ENCODE peak calls at places on chromosomes 13 and 19, in nine cellular contexts. L is heart left ventricle; C is GM23338; E is stimulated activated CD4-positive, alpha-beta T cell treated with anti-CD3 and anti-CD28 coated beads, Interleukin-15, amount 100 ng/mL, for 48 hours; F is stimulated activated CD8-positive, alpha-beta memory T cell treated with anti-CD3 and anti-CD28 coated beads, Interleukin-7, amount 100 ng/mL, for 1 hour; J is GM03348; O is choroid plexus epithelial cell; P is DMS153; A is fibroblast of mammary gland. Q is an unnamed sample.

GRCh38 chr19:49639401-49640112 is 386 bp downstream of the RRAS start:
- DNase-seq in L (no peak), C (peak; percentile 21), E (no peak), F (no peak), J (no peak), O (no peak), P (no peak), A (no peak), Q (peak; percentile 23)

GRCh38 chr19:17202249-17202648 is 12.9 kb upstream of the USE1 start:
- DNase-seq in L (no peak), C (peak; percentile 52), E (peak; percentile 33), F (no peak), J (no peak), O (no peak), P (no peak), A (peak; percentile 24), Q (no peak)

GRCh38 chr13:51412431-51412830 is 40.4 kb downstream of the INTS6 start:
- DNase-seq in L (no peak), C (no peak), E (no peak), F (no peak), J (no peak), O (no peak), P (peak; percentile 23), A (no peak), Q (no peak)

GRCh38 chr19:1690570-1691307 is 38.3 kb upstream of the TCF3 start:
- DNase-seq in L (no peak), C (peak; percentile 90), E (peak; percentile 62), F (no peak), J (peak; percentile 67), O (peak; percentile 33), P (no peak), A (peak; percentile 20), Q (no peak)

GRCh38 chr19:46674416-46675178 is 13.6 kb upstream of the DACT3 start:
- DNase-seq in L (no peak), C (peak; percentile 93), E (no peak), F (no peak), J (no peak), O (peak; percentile 36), P (no peak), A (no peak), Q (peak; percentile 73)

GRCh38 chr19:2578911-2579677 is 103.2 kb downstream of the GADD45B start:
- DNase-seq in L (peak; percentile 89), C (peak; percentile 93), E (peak; percentile 53), F (peak; percentile 28), J (peak; percentile 92), O (peak; percentile 92), P (peak; percentile 58), A (peak; percentile 90), Q (peak; percentile 93)

GRCh38 chr13:34254366-34254765 is 436.4 kb downstream of the RFC3 start:
- DNase-seq in L (no peak), C (no peak), E (no peak), F (no peak), J (no peak), O (no peak), P (no peak), A (no peak), Q (no peak)

GRCh38 chr19:14375055-14375581 is 6.1 kb upstream of the ADGRE5 start:
- DNase-seq in L (peak; percentile 51), C (no peak), E (no peak), F (peak; percentile 60), J (no peak), O (no peak), P (no peak), A (no peak), Q (no peak)

GRCh38 chr19:45440873-45441654 is 17.3 kb upstream of the ERCC1 start:
- DNase-seq in L (no peak), C (peak; percentile 49), E (no peak), F (no peak), J (no peak), O (peak; percentile 73), P (no peak), A (peak; percentile 37), Q (peak; percentile 43)

GRCh38 chr13:20672772-20673171 is 30.7 kb upstream of the IL17D start:
- DNase-seq in L (no peak), C (no peak), E (no peak), F (no peak), J (peak; percentile 63), O (peak; percentile 79), P (no peak), A (peak; percentile 59), Q (no peak)

GRCh38 chr13:112889351-112890290 is 79.4 kb upstream of the MCF2L start:
- DNase-seq in L (no peak), C (no peak), E (no peak), F (no peak), J (no peak), O (no peak), P (no peak), A (no peak), Q (no peak)

GRCh38 chr13:77619655-77620054 is 77.8 kb upstream of the SLAIN1 start:
- DNase-seq in L (no peak), C (no peak), E (no peak), F (no peak), J (no peak), O (no peak), P (no peak), A (no peak), Q (no peak)

GRCh38 chr13:24630851-24631341 is 49.3 kb upstream of the ATP12A start:
- DNase-seq in L (no peak), C (no peak), E (no peak), F (no peak), J (no peak), O (peak; percentile 66), P (peak; percentile 26), A (peak; percentile 21), Q (no peak)

GRCh38 chr13:95509521-95510315 is 42.8 kb upstream of the CLDN10 start:
- DNase-seq in L (no peak), C (no peak), E (no peak), F (no peak), J (peak; percentile 17), O (peak; percentile 30), P (no peak), A (peak; percentile 81), Q (no peak)

GRCh38 chr13:52892925-52893324 is 44.5 kb upstream of the PCDH8 start:
- DNase-seq in L (no peak), C (no peak), E (no peak), F (no peak), J (no peak), O (no peak), P (no peak), A (no peak), Q (no peak)

Q was measured in left kidney.